ENCODE peak calls at places on chromosomes 5 and 9, in ten cellular contexts. D is prostate gland, C is body of pancreas, S is ovary, R is esophagus muscularis mucosa, N is lower leg skin, V is Peyer's patch, P is adrenal gland, L is NB4, B is A549. X is an unnamed sample.

GRCh38 chr5:148374693-148375360 is 8.9 kb upstream of the FBXO38 start:
- DNase-seq in D (peak), C (peak), S (peak), R (no peak), N (no peak), V (no peak), P (peak), L (peak), B (peak), X (peak)

GRCh38 chr5:103111458-103111857 is 8.5 kb downstream of the GIN1 start:
- DNase-seq in D (no peak), C (no peak), S (no peak), R (no peak), N (no peak), V (peak), P (no peak), L (peak), B (no peak), X (no peak)

GRCh38 chr5:71471193-71471592 is 15.7 kb downstream of the BDP1 start:
- DNase-seq in D (no peak), C (no peak), S (no peak), R (no peak), N (no peak), V (no peak), P (peak), L (no peak), B (no peak), X (no peak)

GRCh38 chr5:516338-516925 is 7.8 kb downstream of the SLC9A3 start:
- DNase-seq in D (no peak), C (no peak), S (no peak), R (no peak), N (no peak), V (no peak), P (no peak), L (no peak), B (no peak), X (no peak)

GRCh38 chr9:69971643-69972449 is 71.8 kb upstream of the MAMDC2 start:
- DNase-seq in D (peak), C (peak), S (peak), R (no peak), N (peak), V (peak), P (peak), L (peak), B (peak), X (peak)

GRCh38 chr9:100689635-100690034 is 111.8 kb downstream of the CAVIN4 start:
- DNase-seq in D (no peak), C (no peak), S (no peak), R (no peak), N (no peak), V (no peak), P (no peak), L (no peak), B (no peak), X (no peak)

GRCh38 chr9:94867281-94867841 is 140.9 kb downstream of the AOPEP start:
- DNase-seq in D (peak), C (peak), S (peak), R (no peak), N (no peak), V (no peak), P (peak), L (peak), B (peak), X (peak)

GRCh38 chr9:68546596-68547390 is 6.1 kb upstream of the TMEM252 start:
- DNase-seq in D (no peak), C (no peak), S (no peak), R (no peak), N (no peak), V (peak), P (no peak), L (peak), B (no peak), X (no peak)

GRCh38 chr5:103375356-103375755 is 116.8 kb downstream of the MACIR start:
- DNase-seq in D (no peak), C (no peak), S (no peak), R (no peak), N (no peak), V (no peak), P (no peak), L (no peak), B (no peak), X (no peak)

GRCh38 chr5:98635631-98636030 is 137.8 kb upstream of the RGMB start:
- DNase-seq in D (no peak), C (no peak), S (no peak), R (no peak), N (no peak), V (no peak), P (no peak), L (no peak), B (no peak), X (no peak)

GRCh38 chr9:89137548-89138462 is 40.8 kb downstream of the SHC3 start:
- DNase-seq in D (peak), C (peak), S (peak), R (no peak), N (peak), V (no peak), P (peak), L (peak), B (peak), X (peak)

GRCh38 chr5:150469718-150470470 is 20.4 kb upstream of the RPS14 start:
- DNase-seq in D (no peak), C (no peak), S (no peak), R (no peak), N (no peak), V (no peak), P (no peak), L (no peak), B (peak), X (no peak)

GRCh38 chr5:14155730-14156129 is 12.6 kb downstream of the TRIO start:
- DNase-seq in D (no peak), C (no peak), S (no peak), R (no peak), N (no peak), V (no peak), P (no peak), L (no peak), B (no peak), X (no peak)

GRCh38 chr5:143229896-143230675 is 173.4 kb downstream of the NR3C1 start:
- DNase-seq in D (no peak), C (peak), S (no peak), R (no peak), N (peak), V (no peak), P (no peak), L (peak), B (no peak), X (no peak)

GRCh38 chr9:111572945-111573604 is 26.4 kb downstream of the PTGR1 start:
- DNase-seq in D (no peak), C (no peak), S (peak), R (no peak), N (no peak), V (no peak), P (peak), L (no peak), B (no peak), X (no peak)

GRCh38 chr9:106960238-106960637 is 97.3 kb downstream of the ZNF462 start:
- DNase-seq in D (no peak), C (no peak), S (no peak), R (peak), N (no peak), V (no peak), P (no peak), L (no peak), B (no peak), X (no peak)

GRCh38 chr9:70021026-70021571 is 22.5 kb upstream of the MAMDC2 start:
- DNase-seq in D (no peak), C (no peak), S (no peak), R (no peak), N (peak), V (no peak), P (no peak), L (no peak), B (no peak), X (peak)

GRCh38 chr9:16521868-16522381 is 348.5 kb downstream of the BNC2 start:
- DNase-seq in D (no peak), C (no peak), S (peak), R (no peak), N (peak), V (no peak), P (peak), L (peak), B (no peak), X (peak)

GRCh38 chr9:3949744-3950143 is 350.1 kb downstream of the GLIS3 start:
- DNase-seq in D (no peak), C (no peak), S (no peak), R (no peak), N (no peak), V (no peak), P (no peak), L (no peak), B (no peak), X (no peak)

GRCh38 chr9:93575706-93576295 is 583 bp upstream of the PHF2 start:
- DNase-seq in D (peak), C (peak), S (peak), R (peak), N (peak), V (peak), P (peak), L (peak), B (peak), X (peak)
- TF ChIP-seq POLR2A in D (peak), C (peak), S (no peak), R (no peak), N (no peak), V (peak), P (peak), L (no peak), B (peak), X (no peak)

GRCh38 chr9:92293075-92293354 is 482 bp downstream of the IARS1 start:
- DNase-seq in D (no peak), C (no peak), S (no peak), R (no peak), N (no peak), V (no peak), P (no peak), L (peak), B (no peak), X (no peak)

GRCh38 chr9:92295240-92295790 is 1.8 kb upstream of the IARS1 start:
- DNase-seq in D (no peak), C (no peak), S (no peak), R (no peak), N (no peak), V (no peak), P (no peak), L (no peak), B (no peak), X (no peak)

GRCh38 chr9:92292338-92293074 is 991 bp downstream of the IARS1 start:
- DNase-seq in D (no peak), C (no peak), S (no peak), R (no peak), N (no peak), V (no peak), P (no peak), L (peak), B (peak), X (no peak)

GRCh38 chr9:92294297-92294676 is 790 bp upstream of the IARS1 start:
- DNase-seq in D (no peak), C (no peak), S (peak), R (no peak), N (no peak), V (no peak), P (no peak), L (peak), B (no peak), X (no peak)

GRCh38 chr9:92293452-92294296 is at the start of gene IARS1:
- DNase-seq in D (peak), C (peak), S (peak), R (peak), N (peak), V (peak), P (peak), L (peak), B (peak), X (peak)
- TF ChIP-seq POLR2A in D (peak), C (peak), S (peak), R (no peak), N (no peak), V (no peak), P (peak), L (peak), B (peak), X (peak)

GRCh38 chr9:29230931-29231330 is 1657.7 kb upstream of the C9orf72 start:
- DNase-seq in D (no peak), C (no peak), S (no peak), R (no peak), N (no peak), V (no peak), P (no peak), L (no peak), B (no peak), X (no peak)

DNA sequence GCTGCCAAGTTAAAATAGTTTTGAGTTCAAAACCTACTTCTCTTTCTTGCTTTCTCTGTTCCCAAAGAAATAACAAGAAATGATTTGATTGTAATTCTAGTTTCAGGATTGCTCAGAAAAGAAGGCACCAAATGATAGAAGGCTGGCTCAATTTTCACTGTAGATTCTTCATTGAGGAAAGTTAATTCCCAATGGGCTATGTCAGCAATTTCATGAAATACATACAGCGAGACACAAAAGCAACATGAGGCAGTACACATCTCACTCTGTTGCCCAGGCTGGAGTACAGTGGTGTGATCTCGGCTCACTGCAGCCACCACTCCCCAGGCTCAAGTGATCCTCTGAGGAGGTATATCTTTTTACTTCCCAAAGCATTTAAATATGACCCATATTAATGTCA is 1659.9 kb upstream of the C9orf72 start:
- DNase-seq in D (no peak), C (no peak), S (no peak), R (no peak), N (no peak), V (no peak), P (no peak), L (no peak), B (no peak), X (no peak)
- TF ChIP-seq POLR2A in D (no peak), C (no peak), S (no peak), R (no peak), N (no peak), V (no peak), P (no peak), L (no peak), B (no peak), X (no peak)

GRCh38 chr9:36632892-36633291 is 60.2 kb downstream of the MELK start:
- DNase-seq in D (no peak), C (no peak), S (no peak), R (no peak), N (no peak), V (no peak), P (no peak), L (peak), B (peak), X (no peak)
- TF ChIP-seq POLR2A in D (no peak), C (no peak), S (no peak), R (no peak), N (no peak), V (no peak), P (no peak), L (no peak), B (no peak), X (no peak)

GRCh38 chr5:10607023-10607665 is 43.3 kb downstream of the ANKRD33B start:
- DNase-seq in D (no peak), C (no peak), S (no peak), R (no peak), N (peak), V (peak), P (no peak), L (peak), B (no peak), X (no peak)
- TF ChIP-seq POLR2A in D (no peak), C (no peak), S (no peak), R (no peak), N (no peak), V (no peak), P (no peak), L (no peak), B (no peak), X (no peak)

GRCh38 chr9:121975801-121976277 is 117.3 kb downstream of the TTLL11 start:
- DNase-seq in D (no peak), C (peak), S (no peak), R (no peak), N (no peak), V (no peak), P (no peak), L (no peak), B (no peak), X (no peak)
- TF ChIP-seq POLR2A in D (no peak), C (peak), S (no peak), R (no peak), N (no peak), V (no peak), P (no peak), L (no peak), B (no peak), X (no peak)

X was measured in H54.